ENCODE peak calls at places on chromosomes 7 and 10, in six cellular contexts. One of them, this sample, is unnamed. For H3K27me3, the result is how much of the 10 kb centered on the place peaks cover.

GRCh38 chr7:139054101-139054500 is 18.3 kb upstream of the ZC3HAV1L start:
- DNase-seq in mammary epithelial cell: peak
- DNase-seq in A673: peak
- DNase-seq in tibial nerve: no peak
- DNase-seq in CD8-positive, alpha-beta memory T cell: no peak
- DNase-seq in Peyer's patch: no peak
- DNase-seq in this sample: no peak

GRCh38 chr10:124465777-124466488 is 4.3 kb downstream of the LHPP start:
- DNase-seq in mammary epithelial cell: no peak
- DNase-seq in A673: no peak
- DNase-seq in tibial nerve: no peak
- DNase-seq in CD8-positive, alpha-beta memory T cell: no peak
- DNase-seq in Peyer's patch: no peak
- DNase-seq in this sample: no peak

GRCh38 chr7:100372256-100372655 is 1.0 kb upstream of the PILRA start:
- DNase-seq in mammary epithelial cell: peak
- DNase-seq in A673: peak
- DNase-seq in tibial nerve: no peak
- DNase-seq in CD8-positive, alpha-beta memory T cell: no peak
- DNase-seq in Peyer's patch: no peak
- DNase-seq in this sample: no peak

GRCh38 chr10:131245475-131246059 is 66.0 kb downstream of the TCERG1L start:
- DNase-seq in mammary epithelial cell: no peak
- DNase-seq in A673: no peak
- DNase-seq in tibial nerve: no peak
- DNase-seq in CD8-positive, alpha-beta memory T cell: no peak
- DNase-seq in Peyer's patch: no peak
- DNase-seq in this sample: no peak

GRCh38 chr7:128939075-128939860 is 1.5 kb downstream of the IRF5 start:
- DNase-seq in mammary epithelial cell: no peak
- DNase-seq in A673: no peak
- DNase-seq in tibial nerve: no peak
- DNase-seq in CD8-positive, alpha-beta memory T cell: no peak
- DNase-seq in Peyer's patch: peak
- DNase-seq in this sample: no peak

GRCh38 chr10:96292971-96293909 is 11.0 kb upstream of the DNTT start:
- DNase-seq in mammary epithelial cell: peak
- DNase-seq in A673: peak
- DNase-seq in tibial nerve: no peak
- DNase-seq in CD8-positive, alpha-beta memory T cell: no peak
- DNase-seq in Peyer's patch: peak
- DNase-seq in this sample: no peak

GRCh38 chr10:132467464-132468149 is 70.0 kb upstream of the INPP5A start:
- DNase-seq in mammary epithelial cell: no peak
- DNase-seq in A673: no peak
- DNase-seq in tibial nerve: no peak
- DNase-seq in CD8-positive, alpha-beta memory T cell: no peak
- DNase-seq in Peyer's patch: no peak
- DNase-seq in this sample: no peak

GRCh38 chr10:122461729-122462532 is 578 bp downstream of the HTRA1 start:
- DNase-seq in mammary epithelial cell: peak
- DNase-seq in A673: no peak
- DNase-seq in tibial nerve: no peak
- DNase-seq in CD8-positive, alpha-beta memory T cell: no peak
- DNase-seq in Peyer's patch: no peak
- DNase-seq in this sample: no peak

GRCh38 chr7:27765856-27766255 is 25.9 kb downstream of the TAX1BP1 start:
- DNase-seq in mammary epithelial cell: no peak
- DNase-seq in A673: no peak
- DNase-seq in tibial nerve: no peak
- DNase-seq in CD8-positive, alpha-beta memory T cell: no peak
- DNase-seq in Peyer's patch: no peak
- DNase-seq in this sample: no peak

GRCh38 chr10:17348111-17349008 is 106.0 kb downstream of the ST8SIA6 start:
- DNase-seq in mammary epithelial cell: peak
- DNase-seq in A673: peak
- DNase-seq in tibial nerve: peak
- DNase-seq in CD8-positive, alpha-beta memory T cell: no peak
- DNase-seq in Peyer's patch: peak
- DNase-seq in this sample: no peak

GRCh38 chr10:51108404-51108803 is 34.1 kb downstream of the PRKG1 start:
- DNase-seq in mammary epithelial cell: no peak
- DNase-seq in A673: no peak
- DNase-seq in tibial nerve: no peak
- DNase-seq in CD8-positive, alpha-beta memory T cell: no peak
- DNase-seq in Peyer's patch: no peak
- DNase-seq in this sample: no peak

GRCh38 chr7:12569673-12570072 is 847 bp upstream of the SCIN start:
- DNase-seq in mammary epithelial cell: no peak
- DNase-seq in A673: no peak
- DNase-seq in tibial nerve: no peak
- DNase-seq in CD8-positive, alpha-beta memory T cell: no peak
- DNase-seq in Peyer's patch: no peak
- DNase-seq in this sample: no peak

GRCh38 chr10:123043409-123043925 is 34.7 kb downstream of the ACADSB start:
- DNase-seq in mammary epithelial cell: peak
- DNase-seq in A673: peak
- DNase-seq in tibial nerve: no peak
- DNase-seq in CD8-positive, alpha-beta memory T cell: peak
- DNase-seq in Peyer's patch: peak
- DNase-seq in this sample: peak

GRCh38 chr10:97574374-97575100 is 2.0 kb downstream of the ANKRD2 start:
- DNase-seq in mammary epithelial cell: peak
- DNase-seq in A673: peak
- DNase-seq in tibial nerve: no peak
- DNase-seq in CD8-positive, alpha-beta memory T cell: no peak
- DNase-seq in Peyer's patch: peak
- DNase-seq in this sample: peak

GRCh38 chr7:117157121-117157870 is 165.6 kb downstream of the WNT2 start:
- DNase-seq in mammary epithelial cell: peak
- DNase-seq in A673: peak
- DNase-seq in tibial nerve: no peak
- DNase-seq in CD8-positive, alpha-beta memory T cell: no peak
- DNase-seq in Peyer's patch: peak
- DNase-seq in this sample: peak

GRCh38 chr10:71888623-71889387 is 37.8 kb upstream of the PSAP start:
- DNase-seq in mammary epithelial cell: peak
- DNase-seq in A673: peak
- DNase-seq in tibial nerve: peak
- DNase-seq in CD8-positive, alpha-beta memory T cell: no peak
- DNase-seq in Peyer's patch: peak
- DNase-seq in this sample: peak

GRCh38 chr7:155000795-155001194 is 2.1 kb downstream of the PAXIP1 start:
- DNase-seq in mammary epithelial cell: no peak
- DNase-seq in A673: no peak
- DNase-seq in tibial nerve: no peak
- DNase-seq in CD8-positive, alpha-beta memory T cell: no peak
- DNase-seq in Peyer's patch: peak
- DNase-seq in this sample: no peak

GRCh38 chr10:132388901-132389630 is 7.9 kb upstream of the PWWP2B start:
- DNase-seq in mammary epithelial cell: no peak
- DNase-seq in A673: no peak
- DNase-seq in tibial nerve: no peak
- DNase-seq in CD8-positive, alpha-beta memory T cell: no peak
- DNase-seq in Peyer's patch: peak
- DNase-seq in this sample: no peak

GRCh38 chr7:140060788-140061606 is 1.8 kb downstream of the PARP12 start:
- DNase-seq in mammary epithelial cell: no peak
- DNase-seq in A673: no peak
- DNase-seq in tibial nerve: no peak
- DNase-seq in CD8-positive, alpha-beta memory T cell: no peak
- DNase-seq in Peyer's patch: peak
- DNase-seq in this sample: no peak

GRCh38 chr7:132131196-132131595 is 445.1 kb downstream of the PLXNA4 start:
- DNase-seq in mammary epithelial cell: peak
- DNase-seq in A673: no peak
- DNase-seq in tibial nerve: no peak
- DNase-seq in CD8-positive, alpha-beta memory T cell: no peak
- DNase-seq in Peyer's patch: no peak
- DNase-seq in this sample: no peak

GRCh38 chr7:111855842-111856227 is 293.5 kb upstream of the IMMP2L start:
- DNase-seq in mammary epithelial cell: no peak
- DNase-seq in A673: peak
- DNase-seq in tibial nerve: no peak
- DNase-seq in CD8-positive, alpha-beta memory T cell: no peak
- DNase-seq in Peyer's patch: no peak
- DNase-seq in this sample: no peak

GRCh38 chr10:17729630-17730029 is 22.4 kb upstream of the TMEM236 start:
- DNase-seq in mammary epithelial cell: no peak
- DNase-seq in A673: no peak
- DNase-seq in tibial nerve: no peak
- DNase-seq in CD8-positive, alpha-beta memory T cell: no peak
- DNase-seq in Peyer's patch: no peak
- DNase-seq in this sample: no peak

GRCh38 chr10:124705021-124705740 is 39.0 kb downstream of the FAM53B start:
- DNase-seq in mammary epithelial cell: no peak
- DNase-seq in A673: no peak
- DNase-seq in tibial nerve: no peak
- DNase-seq in CD8-positive, alpha-beta memory T cell: no peak
- DNase-seq in Peyer's patch: no peak
- DNase-seq in this sample: no peak

GRCh38 chr10:97882142-97883091 is 32.8 kb downstream of the GOLGA7B start:
- DNase-seq in mammary epithelial cell: peak
- DNase-seq in A673: no peak
- DNase-seq in tibial nerve: no peak
- DNase-seq in CD8-positive, alpha-beta memory T cell: no peak
- DNase-seq in Peyer's patch: no peak
- DNase-seq in this sample: no peak

GRCh38 chr10:49083256-49083655 is 32.1 kb downstream of the VSTM4 start:
- DNase-seq in mammary epithelial cell: no peak
- DNase-seq in A673: no peak
- DNase-seq in tibial nerve: peak
- DNase-seq in CD8-positive, alpha-beta memory T cell: no peak
- DNase-seq in Peyer's patch: no peak
- DNase-seq in this sample: no peak
- H3K27ac ChIP-seq in mammary epithelial cell: no peak
- H3K27ac ChIP-seq in A673: no peak
- H3K27ac ChIP-seq in tibial nerve: peak
- H3K27ac ChIP-seq in CD8-positive, alpha-beta memory T cell: no peak
- H3K27ac ChIP-seq in Peyer's patch: peak
- H3K27ac ChIP-seq in this sample: peak

DNA sequence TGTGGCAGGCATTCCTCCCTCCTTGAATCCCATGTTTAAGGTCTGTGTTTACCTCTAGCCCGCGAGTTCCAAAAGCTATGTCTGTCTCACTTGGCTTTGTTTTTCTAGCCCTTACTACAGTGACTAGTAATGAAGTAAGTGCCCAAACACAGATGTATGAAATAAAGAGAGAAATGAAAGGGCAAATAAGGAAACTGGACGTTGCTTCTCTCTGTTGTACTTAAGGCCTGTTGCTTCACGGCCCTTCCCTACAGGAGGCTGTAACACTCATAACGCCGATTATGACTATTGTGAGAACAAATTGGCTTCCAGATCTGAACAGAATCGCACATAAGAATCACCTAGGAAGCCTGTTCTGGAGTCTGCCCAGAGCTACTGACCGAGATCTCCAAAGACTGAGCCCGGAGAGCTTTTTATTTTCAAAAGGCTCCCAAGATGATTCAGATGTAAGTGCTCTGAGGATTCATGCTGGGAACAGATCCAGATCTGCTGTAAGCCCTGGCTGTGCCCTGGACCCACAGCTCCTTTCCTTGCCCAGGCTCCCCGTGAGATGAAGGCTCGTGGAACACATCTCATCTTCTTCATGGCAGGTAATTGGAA is 432.6 kb downstream of the SDK1 start:
- DNase-seq in mammary epithelial cell: no peak
- DNase-seq in A673: no peak
- DNase-seq in tibial nerve: no peak
- DNase-seq in CD8-positive, alpha-beta memory T cell: no peak
- DNase-seq in Peyer's patch: no peak
- DNase-seq in this sample: no peak
- H3K4me3 ChIP-seq in mammary epithelial cell: no peak
- H3K4me3 ChIP-seq in A673: no peak
- H3K4me3 ChIP-seq in tibial nerve: no peak
- H3K4me3 ChIP-seq in CD8-positive, alpha-beta memory T cell: no peak
- H3K4me3 ChIP-seq in Peyer's patch: no peak
- H3K4me3 ChIP-seq in this sample: no peak

GRCh38 chr7:98551541-98552273 is 65.4 kb upstream of the NPTX2 start:
- DNase-seq in mammary epithelial cell: no peak
- DNase-seq in A673: no peak
- DNase-seq in tibial nerve: no peak
- DNase-seq in CD8-positive, alpha-beta memory T cell: no peak
- DNase-seq in Peyer's patch: peak
- DNase-seq in this sample: no peak

GRCh38 chr7:98553666-98554065 is 63.4 kb upstream of the NPTX2 start:
- DNase-seq in mammary epithelial cell: no peak
- DNase-seq in A673: no peak
- DNase-seq in tibial nerve: no peak
- DNase-seq in CD8-positive, alpha-beta memory T cell: no peak
- DNase-seq in Peyer's patch: no peak
- DNase-seq in this sample: no peak

GRCh38 chr7:98548370-98548769 is 68.7 kb upstream of the NPTX2 start:
- DNase-seq in mammary epithelial cell: no peak
- DNase-seq in A673: no peak
- DNase-seq in tibial nerve: no peak
- DNase-seq in CD8-positive, alpha-beta memory T cell: no peak
- DNase-seq in Peyer's patch: no peak
- DNase-seq in this sample: no peak

DNA sequence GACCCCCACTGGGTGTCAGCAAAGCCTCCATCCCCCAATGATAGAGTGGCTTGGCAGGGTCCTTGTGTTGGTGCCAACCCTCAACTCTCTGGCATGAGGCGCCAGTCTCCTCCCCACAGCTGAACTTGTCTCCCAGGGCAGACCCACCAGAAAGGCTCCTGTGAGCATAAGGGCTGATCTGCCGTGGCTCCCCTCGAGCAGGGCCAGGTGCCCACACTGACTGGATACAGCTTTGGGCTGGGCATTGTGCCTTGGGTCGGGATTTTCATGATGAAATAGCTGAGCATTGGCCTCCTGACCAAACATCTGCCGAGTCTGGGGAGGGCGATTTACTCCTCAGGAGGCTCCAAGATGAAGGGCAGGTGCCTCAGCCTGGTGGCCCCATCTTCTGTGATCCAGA is 68.1 kb upstream of the NPTX2 start:
- DNase-seq in mammary epithelial cell: no peak
- DNase-seq in A673: peak
- DNase-seq in tibial nerve: no peak
- DNase-seq in CD8-positive, alpha-beta memory T cell: no peak
- DNase-seq in Peyer's patch: no peak
- DNase-seq in this sample: no peak
- H3K27me3 ChIP-seq in mammary epithelial cell: under half
- H3K27me3 ChIP-seq in A673: under half
- H3K27me3 ChIP-seq in tibial nerve: under half
- H3K27me3 ChIP-seq in CD8-positive, alpha-beta memory T cell: under half
- H3K27me3 ChIP-seq in Peyer's patch: under half
- H3K27me3 ChIP-seq in this sample: under half

GRCh38 chr10:2296179-2296578 is 558.9 kb upstream of the ADARB2 start:
- DNase-seq in mammary epithelial cell: no peak
- DNase-seq in A673: no peak
- DNase-seq in tibial nerve: no peak
- DNase-seq in CD8-positive, alpha-beta memory T cell: no peak
- DNase-seq in Peyer's patch: no peak
- DNase-seq in this sample: no peak
- H3K27ac ChIP-seq in mammary epithelial cell: no peak
- H3K27ac ChIP-seq in A673: no peak
- H3K27ac ChIP-seq in tibial nerve: no peak
- H3K27ac ChIP-seq in CD8-positive, alpha-beta memory T cell: no peak
- H3K27ac ChIP-seq in Peyer's patch: no peak
- H3K27ac ChIP-seq in this sample: no peak

GRCh38 chr10:70352401-70353097 is 29.9 kb downstream of the LRRC20 start:
- DNase-seq in mammary epithelial cell: no peak
- DNase-seq in A673: peak
- DNase-seq in tibial nerve: no peak
- DNase-seq in CD8-positive, alpha-beta memory T cell: no peak
- DNase-seq in Peyer's patch: no peak
- DNase-seq in this sample: no peak
- H3K4me3 ChIP-seq in mammary epithelial cell: no peak
- H3K4me3 ChIP-seq in A673: no peak
- H3K4me3 ChIP-seq in tibial nerve: no peak
- H3K4me3 ChIP-seq in CD8-positive, alpha-beta memory T cell: no peak
- H3K4me3 ChIP-seq in Peyer's patch: no peak
- H3K4me3 ChIP-seq in this sample: no peak